ENCODE peak calls at places on chromosomes 6 and 20, in five cellular contexts. W is stimulated activated naive CD4-positive, alpha-beta T cell; R is NCI-H446; O is lung microvascular endothelial cell; U is activated T-cell treated with anti-CD3 and anti-CD28 coated beads, Interleukin-2, amount 50 U/mL, for 72 hours. K is an unnamed sample.

GRCh38 chr20:48831702-48832422 is 4.1 kb upstream of the PREX1 start:
- DNase-seq in W (no peak), R (no peak), O (peak; percentile 57), U (no peak), K (peak; percentile 89)

GRCh38 chr6:125314019-125314581 is 12.3 kb upstream of the HDDC2 start:
- DNase-seq in W (no peak), R (no peak), O (peak; percentile 71), U (peak; percentile 42), K (peak; percentile 52)

GRCh38 chr6:80145509-80145908 is 39.0 kb downstream of the BCKDHB start:
- DNase-seq in W (no peak), R (no peak), O (no peak), U (no peak), K (no peak)

GRCh38 chr6:111474106-111474505 is 8.9 kb downstream of the REV3L start:
- DNase-seq in W (no peak), R (no peak), O (no peak), U (no peak), K (no peak)

GRCh38 chr20:32037929-32038328 is 14.1 kb upstream of the HCK start:
- DNase-seq in W (no peak), R (no peak), O (peak; percentile 25), U (no peak), K (peak; percentile 66)

GRCh38 chr20:54257090-54257816 is 49.4 kb downstream of the PFDN4 start:
- DNase-seq in W (no peak), R (no peak), O (no peak), U (no peak), K (peak; percentile 74)

GRCh38 chr6:4398806-4399205 is 263.4 kb upstream of the ECI2 start:
- DNase-seq in W (no peak), R (no peak), O (no peak), U (no peak), K (no peak)

GRCh38 chr20:12458241-12458640 is 540.5 kb downstream of the BTBD3 start:
- DNase-seq in W (no peak), R (no peak), O (no peak), U (no peak), K (no peak)

K was measured in foreskin fibroblast.